ENCODE peak calls at places on chromosomes 13 and 19, in five cellular contexts. Q, M, Z, G and O are unnamed samples.

GRCh38 chr19:50759886-50760285 is 10.4 kb upstream of the GPR32 start:
- DNase-seq in G (no peak), Q (peak; percentile 55), Z (no peak), M (no peak), O (no peak)

GRCh38 chr19:34282611-34283519 is 28.5 kb downstream of the GARRE1 start:
- DNase-seq in Q (no peak), Z (no peak), G (no peak), M (no peak), O (no peak)

GRCh38 chr19:34475026-34475974 is 6.3 kb upstream of the WTIP start:
- DNase-seq in Q (no peak), Z (no peak), G (no peak), M (no peak), O (no peak)

GRCh38 chr19:53037101-53038097 is 7.1 kb upstream of the ERVV-2 start:
- DNase-seq in Q (no peak), G (peak; percentile 93), Z (no peak), M (no peak), O (no peak)

GRCh38 chr13:113938716-113939115 is 35.2 kb downstream of the C13orf46 start:
- DNase-seq in G (no peak), Z (no peak), M (no peak), Q (no peak), O (no peak)

GRCh38 chr19:38736036-38736412 is 8.2 kb downstream of the CAPN12 start:
- DNase-seq in Z (no peak), Q (peak; percentile 80), G (peak; percentile 54), M (peak; percentile 73), O (peak; percentile 66)

GRCh38 chr13:39913339-39913738 is 257.9 kb downstream of the COG6 start:
- DNase-seq in Q (no peak), M (no peak), Z (no peak), G (no peak), O (no peak)

GRCh38 chr19:3868770-3869456 is at the start of gene ZFR2:
- DNase-seq in Z (no peak), Q (no peak), G (peak; percentile 85), M (no peak), O (no peak)

GRCh38 chr13:112140366-112140765 is 73.4 kb downstream of the SOX1 start:
- DNase-seq in Z (peak; percentile 12), M (no peak), Q (no peak), G (no peak), O (no peak)

GRCh38 chr19:50490411-50490811 is 13.8 kb upstream of the GARIN5A start:
- DNase-seq in G (no peak), M (no peak), Z (no peak), Q (no peak), O (no peak)

GRCh38 chr13:64471916-64472315 is 2758.2 kb downstream of the PCDH9 start:
- DNase-seq in Q (peak; percentile 11), G (no peak), Z (no peak), M (no peak), O (no peak)

GRCh38 chr19:43639507-43640423 is at the start of gene CADM4:
- DNase-seq in Z (peak; percentile 54), G (no peak), Q (no peak), M (peak; percentile 60), O (no peak)

GRCh38 chr19:3294080-3294850 is 69.8 kb downstream of the CELF5 start:
- DNase-seq in M (no peak), G (no peak), Q (no peak), Z (no peak), O (no peak)

GRCh38 chr19:47644743-47645499 is 36.0 kb downstream of the BICRA start:
- DNase-seq in G (no peak), Z (no peak), M (no peak), Q (no peak), O (no peak)

GRCh38 chr13:113539822-113540221 is 44.7 kb upstream of the TFDP1 start:
- DNase-seq in G (no peak), Q (no peak), M (no peak), Z (peak; percentile 22), O (no peak)

GRCh38 chr13:76438050-76438449 is 448.2 kb downstream of the KCTD12 start:
- DNase-seq in G (no peak), Z (no peak), M (no peak), Q (no peak), O (no peak)

GRCh38 chr13:30333601-30334000 is 26.2 kb upstream of the KATNAL1 start:
- DNase-seq in Z (no peak), G (no peak), M (no peak), Q (no peak), O (no peak)

DNA sequence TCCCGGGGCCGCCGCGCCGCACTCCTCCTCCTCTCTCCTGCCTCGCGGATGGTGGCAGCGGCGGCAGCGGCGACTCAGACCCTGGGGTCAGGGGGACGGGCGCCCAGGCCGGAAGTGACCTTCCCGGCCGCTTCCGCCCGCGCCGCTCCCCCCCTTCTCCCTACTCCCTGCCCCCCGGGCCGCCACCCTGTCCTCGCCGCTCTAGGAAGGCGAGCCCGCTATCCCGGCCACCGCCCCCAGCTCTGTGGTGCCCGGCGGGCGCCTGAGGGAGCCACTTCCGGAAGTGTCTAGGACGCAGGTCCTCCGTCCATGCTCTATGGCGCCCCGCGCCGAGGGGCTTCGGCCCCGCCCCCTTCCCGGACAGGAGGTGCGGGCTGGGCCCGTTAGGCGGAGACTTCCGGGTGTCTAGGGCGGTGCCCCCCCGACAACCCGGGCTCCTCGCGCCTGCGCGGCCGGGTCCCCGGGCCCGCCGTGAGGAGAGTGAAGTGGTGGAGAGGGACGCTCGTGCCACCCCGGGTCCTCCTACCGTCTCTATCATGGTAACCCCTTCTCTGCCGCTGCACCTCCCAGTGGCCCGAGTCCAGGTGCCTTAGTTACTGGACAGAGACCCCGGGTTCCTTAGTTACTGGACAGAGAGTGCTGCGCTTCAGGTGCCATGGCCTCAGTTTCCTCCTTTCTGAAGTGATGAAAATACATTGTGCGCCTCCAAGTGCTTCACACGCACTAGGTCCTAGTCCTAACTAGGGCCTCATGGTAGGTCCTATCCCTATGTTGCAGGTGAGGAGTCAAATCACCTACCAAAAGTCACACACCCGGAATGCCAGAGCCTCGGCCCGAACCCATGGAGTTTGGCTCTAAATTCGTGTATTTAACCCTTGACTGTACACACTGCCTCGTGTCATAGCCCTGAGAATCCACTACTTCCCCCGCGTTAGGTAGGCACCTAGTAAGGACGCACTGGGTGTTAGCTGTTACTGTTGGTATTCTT is at the start of gene ZNF787:
- DNase-seq in G (peak; percentile 98), Z (peak; percentile 99), M (peak; percentile 98), Q (peak; percentile 98), O (peak; percentile 98)
- TF ChIP-seq POLR2A in G (no peak), Z (peak; percentile 27), M (no peak), Q (peak; percentile 52), O (peak; percentile 61)

DNA sequence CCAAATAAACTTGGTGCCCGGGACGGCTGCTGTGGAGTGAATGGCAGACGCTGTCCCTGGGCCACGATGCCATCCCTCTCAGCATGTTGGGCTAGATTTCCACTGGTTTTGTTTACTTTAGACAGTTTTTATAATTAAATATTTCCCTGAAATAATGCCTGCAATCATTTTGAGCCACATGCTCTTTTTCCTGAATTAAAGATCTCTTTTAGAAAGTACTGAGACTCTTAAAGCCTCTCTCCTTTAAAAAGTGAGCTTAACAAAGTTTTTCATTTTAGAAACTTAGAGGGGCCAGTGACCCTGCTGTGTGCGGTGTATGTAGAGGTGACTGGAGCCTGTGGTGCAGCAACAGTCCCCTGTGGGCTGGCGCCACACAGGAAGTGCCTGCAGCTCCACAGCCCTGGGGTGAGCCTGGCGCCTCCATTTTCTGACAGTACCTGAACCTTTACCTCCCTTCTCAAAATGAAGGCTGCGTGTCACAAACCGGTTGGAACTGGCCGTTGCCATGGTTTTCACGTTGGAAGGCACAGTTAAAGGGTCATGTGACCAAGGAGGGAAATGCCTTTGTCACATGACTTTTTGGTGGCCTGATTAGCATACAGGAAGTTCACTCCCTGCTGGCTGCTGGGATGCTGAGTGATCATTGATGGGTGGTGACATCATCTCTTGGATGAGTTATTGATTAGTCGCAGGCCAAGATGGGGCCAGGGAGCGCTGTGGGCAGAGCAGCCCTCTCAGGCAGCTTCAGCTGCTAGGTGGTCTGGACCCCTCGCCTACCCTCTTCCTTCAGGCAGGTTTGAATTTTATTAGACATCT is 26.3 kb downstream of the TSSK6 start:
- DNase-seq in Z (peak; percentile 58), G (peak; percentile 77), Q (peak; percentile 38), M (peak; percentile 73), O (peak; percentile 56)
- TF ChIP-seq POLR2A in Z (no peak), G (no peak), Q (no peak), M (no peak), O (peak; percentile 68)

GRCh38 chr19:8530061-8530679 is 16.2 kb upstream of the ZNF414 start:
- DNase-seq in Z (no peak), Q (no peak), G (no peak), M (no peak), O (no peak)

GRCh38 chr19:8525401-8525684 is 11.4 kb upstream of the ZNF414 start:
- DNase-seq in G (no peak), M (no peak), Q (no peak), Z (no peak), O (no peak)

GRCh38 chr19:8528500-8528899 is 14.5 kb upstream of the ZNF414 start:
- DNase-seq in M (no peak), Z (no peak), G (no peak), Q (no peak), O (no peak)

GRCh38 chr19:8529369-8530006 is 15.5 kb upstream of the ZNF414 start:
- DNase-seq in Z (no peak), G (no peak), Q (no peak), M (no peak), O (no peak)

DNA sequence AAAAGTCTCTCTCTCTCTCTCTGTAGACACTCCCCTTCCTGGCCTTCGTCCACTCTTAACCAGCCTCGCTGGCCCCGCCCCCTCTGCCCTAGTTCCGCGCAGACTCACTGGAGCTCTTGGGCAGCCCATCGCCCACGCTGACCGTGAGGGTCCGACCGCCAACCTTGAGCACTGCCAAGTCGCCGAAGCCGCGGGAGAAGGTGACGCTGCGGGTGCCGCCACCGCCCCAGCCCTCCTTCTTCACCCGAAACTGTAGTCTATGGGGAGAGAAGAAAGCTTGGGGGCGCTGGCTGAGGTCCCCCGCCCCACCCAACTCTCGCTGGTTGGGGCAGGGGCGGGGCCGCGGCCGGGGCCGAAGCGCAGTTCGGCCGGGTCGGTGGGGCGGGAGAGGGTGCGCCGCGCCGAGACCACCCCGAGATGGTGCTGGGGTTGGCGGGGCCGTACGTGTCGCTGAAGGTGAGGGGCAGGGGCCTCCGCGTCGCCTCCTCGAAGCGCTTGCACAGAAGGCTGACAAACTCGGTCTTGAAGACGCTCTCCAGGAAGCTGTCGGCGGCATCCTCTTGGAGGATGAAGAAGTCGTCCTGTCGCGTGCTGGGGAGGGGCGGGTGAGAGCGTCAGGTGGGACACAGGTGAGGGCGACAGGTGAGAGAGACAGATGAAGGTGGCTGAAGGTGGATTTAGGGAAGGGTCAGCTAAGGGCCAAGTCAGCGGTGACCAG is 12.5 kb upstream of the ZNF414 start:
- DNase-seq in G (peak; percentile 95), M (peak; percentile 91), Q (peak; percentile 67), Z (peak; percentile 94), O (no peak)
- TF ChIP-seq POLR2A in G (no peak), M (peak; percentile 0), Q (peak; percentile 85), Z (peak; percentile 57), O (no peak)

DNA sequence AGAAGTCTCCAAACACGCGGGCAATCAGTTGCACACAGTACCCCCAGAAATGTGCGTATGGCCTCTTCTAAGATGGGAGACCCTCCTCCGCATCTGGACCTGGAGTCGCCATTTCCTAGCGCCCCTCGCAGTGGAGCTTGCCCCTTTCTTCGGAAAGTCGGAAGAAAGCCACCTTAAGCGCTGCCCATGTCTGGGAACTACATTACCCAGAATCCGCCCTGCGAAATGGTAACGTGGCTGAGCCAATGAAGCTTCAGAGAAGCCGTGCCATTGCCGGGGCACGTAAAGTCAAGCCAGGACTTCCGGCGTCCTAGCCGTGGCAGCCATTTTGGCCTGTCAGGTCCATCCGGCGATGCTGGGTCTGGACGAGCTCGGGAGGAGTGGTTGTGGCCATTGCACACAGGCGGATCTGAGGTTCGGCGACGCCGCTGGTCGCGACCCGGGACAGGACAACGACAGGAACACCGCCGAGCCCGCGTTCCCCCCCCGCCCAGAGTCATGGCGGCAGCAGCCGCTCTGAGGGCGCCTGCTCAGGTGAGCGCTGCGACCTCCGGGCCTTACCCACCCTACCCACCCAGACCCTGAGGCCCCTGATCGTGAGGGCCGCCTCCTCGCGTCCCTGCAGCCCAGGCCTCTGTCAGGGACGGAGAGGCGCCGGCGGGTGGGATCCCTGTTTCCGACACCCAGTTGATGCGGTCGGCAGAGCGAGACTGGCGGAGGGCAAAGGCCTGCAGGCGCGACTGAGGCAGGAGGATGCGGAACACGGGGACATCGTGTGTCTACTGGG is at the start of gene ZNF586:
- DNase-seq in Z (peak; percentile 87), M (peak; percentile 88), G (peak; percentile 95), Q (peak; percentile 98), O (peak; percentile 95)
- TF ChIP-seq POLR2A in Z (no peak), M (no peak), G (no peak), Q (peak; percentile 58), O (peak; percentile 89)